ENCODE peak calls at places on chromosomes 6 and 20, in six cellular contexts. W is cardiac muscle cell, C is adrenal gland, O is small intestine, X is left ventricle myocardium inferior, K is BE2C. V is an unnamed sample. For H3K27me3 and H3K9me3, the result is how much of the 10 kb centered on the place peaks cover.

GRCh38 chr6:130946076-130946475 is 117.0 kb downstream of the EPB41L2 start:
- DNase-seq in W (no peak), C (no peak), O (no peak), X (no peak), K (no peak), V (no peak)

GRCh38 chr6:106913111-106913510 is 61.4 kb downstream of the CD24 start:
- DNase-seq in W (no peak), C (no peak), O (no peak), X (no peak), K (no peak), V (no peak)

GRCh38 chr6:73418081-73418741 is 23.6 kb downstream of the DDX43 start:
- DNase-seq in W (no peak), C (no peak), O (no peak), X (no peak), K (no peak), V (no peak)

GRCh38 chr6:20608371-20608770 is 74.1 kb downstream of the CDKAL1 start:
- DNase-seq in W (no peak), C (no peak), O (peak), X (no peak), K (no peak), V (no peak)

GRCh38 chr6:30480536-30481156 is 8.7 kb upstream of the HLA-E start:
- DNase-seq in W (no peak), C (no peak), O (no peak), X (no peak), K (no peak), V (no peak)

GRCh38 chr6:5085638-5086293 is 625 bp downstream of the PPP1R3G start:
- DNase-seq in W (peak), C (peak), O (no peak), X (peak), K (peak), V (peak)

GRCh38 chr6:10406556-10406955 is 8.3 kb downstream of the TFAP2A start:
- DNase-seq in W (no peak), C (no peak), O (no peak), X (no peak), K (no peak), V (no peak)

GRCh38 chr6:26309731-26310142 is 55.3 kb upstream of the BTN3A2 start:
- DNase-seq in W (no peak), C (no peak), O (no peak), X (no peak), K (no peak), V (no peak)

GRCh38 chr20:17860306-17861197 is 108.0 kb downstream of the SNX5 start:
- DNase-seq in W (no peak), C (no peak), O (no peak), X (no peak), K (no peak), V (peak)

GRCh38 chr6:3325210-3325609 is 66.5 kb downstream of the PSMG4 start:
- DNase-seq in W (no peak), C (peak), O (no peak), X (no peak), K (no peak), V (no peak)

GRCh38 chr20:5504061-5504739 is 187.4 kb upstream of the PROKR2 start:
- DNase-seq in W (no peak), C (peak), O (peak), X (peak), K (peak), V (peak)

GRCh38 chr20:63567382-63568169 is 6.5 kb downstream of the HELZ2 start:
- DNase-seq in W (no peak), C (no peak), O (no peak), X (no peak), K (no peak), V (peak)

GRCh38 chr20:44810391-44811149 is at the start of gene RIMS4:
- DNase-seq in W (peak), C (no peak), O (no peak), X (no peak), K (peak), V (no peak)

GRCh38 chr20:588476-588875 is 21.6 kb downstream of the TCF15 start:
- DNase-seq in W (no peak), C (no peak), O (no peak), X (no peak), K (no peak), V (no peak)

GRCh38 chr6:72580281-72580940 is 41.5 kb upstream of the KCNQ5 start:
- DNase-seq in W (peak), C (no peak), O (no peak), X (no peak), K (no peak), V (no peak)

GRCh38 chr6:145241039-145241438 is 494.3 kb downstream of the EPM2A start:
- DNase-seq in W (no peak), C (no peak), O (no peak), X (no peak), K (no peak), V (no peak)

GRCh38 chr6:165308926-165309731 is at the start of gene C6orf118:
- DNase-seq in W (peak), C (no peak), O (peak), X (peak), K (peak), V (no peak)

GRCh38 chr20:9689041-9689440 is 149.8 kb downstream of the PAK5 start:
- DNase-seq in W (no peak), C (no peak), O (no peak), X (no peak), K (no peak), V (no peak)

GRCh38 chr20:25247666-25248500 is at the start of gene PYGB:
- DNase-seq in W (peak), C (peak), O (peak), X (peak), K (peak), V (peak)

GRCh38 chr6:14290448-14291388 is 173.1 kb downstream of the CD83 start:
- DNase-seq in W (no peak), C (no peak), O (no peak), X (no peak), K (no peak), V (no peak)

GRCh38 chr6:87164004-87164403 is 8.6 kb downstream of the ZNF292 start:
- DNase-seq in W (no peak), C (no peak), O (no peak), X (no peak), K (no peak), V (no peak)

GRCh38 chr6:106098383-106099234 is 12.5 kb downstream of the PRDM1 start:
- DNase-seq in W (no peak), C (no peak), O (peak), X (no peak), K (no peak), V (peak)

GRCh38 chr6:135531954-135532490 is 34.5 kb upstream of the AHI1 start:
- DNase-seq in W (no peak), C (no peak), O (no peak), X (no peak), K (no peak), V (no peak)

GRCh38 chr6:121881974-121882667 is 446.7 kb downstream of the GJA1 start:
- DNase-seq in W (no peak), C (no peak), O (no peak), X (no peak), K (no peak), V (no peak)

GRCh38 chr6:79671605-79672266 is 40.6 kb downstream of the SH3BGRL2 start:
- DNase-seq in W (no peak), C (no peak), O (peak), X (peak), K (no peak), V (no peak)

GRCh38 chr20:49356676-49357075 is 78.8 kb upstream of the ZNFX1 start:
- DNase-seq in W (no peak), C (no peak), O (no peak), X (no peak), K (no peak), V (no peak)

GRCh38 chr6:7587631-7588100 is 2.3 kb upstream of the SNRNP48 start:
- DNase-seq in W (no peak), C (no peak), O (peak), X (no peak), K (no peak), V (no peak)

GRCh38 chr20:51378171-51378928 is 164.2 kb downstream of the NFATC2 start:
- DNase-seq in W (peak), C (no peak), O (no peak), X (no peak), K (no peak), V (no peak)

GRCh38 chr20:55597526-55597925 is 407.8 kb downstream of the CBLN4 start:
- DNase-seq in W (no peak), C (no peak), O (no peak), X (no peak), K (no peak), V (no peak)

GRCh38 chr6:3139090-3139903 is 18.0 kb downstream of the TUBB2A start:
- DNase-seq in W (no peak), C (peak), O (peak), X (peak), K (no peak), V (peak)

GRCh38 chr20:13995841-13996240 is 525 bp downstream of the MACROD2 start:
- DNase-seq in W (peak), C (peak), O (peak), X (peak), K (peak), V (peak)

GRCh38 chr20:7151666-7152065 is 384.2 kb downstream of the BMP2 start:
- DNase-seq in W (no peak), C (no peak), O (no peak), X (no peak), K (no peak), V (no peak)

GRCh38 chr6:16805190-16805860 is 44.1 kb upstream of the ATXN1 start:
- DNase-seq in W (peak), C (no peak), O (no peak), X (no peak), K (no peak), V (no peak)

GRCh38 chr6:156029296-156029985 is 573.8 kb upstream of the NOX3 start:
- DNase-seq in W (no peak), C (no peak), O (no peak), X (no peak), K (peak), V (no peak)

GRCh38 chr6:43749461-43749860 is 20.6 kb upstream of the VEGFA start:
- DNase-seq in W (no peak), C (no peak), O (no peak), X (no peak), K (no peak), V (peak)

GRCh38 chr6:16706029-16706428 is 55.2 kb downstream of the ATXN1 start:
- DNase-seq in W (no peak), C (no peak), O (peak), X (no peak), K (no peak), V (no peak)

GRCh38 chr20:41506192-41506915 is 111.8 kb downstream of the CHD6 start:
- DNase-seq in W (no peak), C (no peak), O (no peak), X (no peak), K (no peak), V (no peak)

GRCh38 chr20:41509316-41509715 is 108.9 kb downstream of the CHD6 start:
- DNase-seq in W (no peak), C (no peak), O (peak), X (no peak), K (no peak), V (no peak)

GRCh38 chr20:41509801-41510200 is 108.4 kb downstream of the CHD6 start:
- DNase-seq in W (no peak), C (no peak), O (peak), X (peak), K (no peak), V (peak)

GRCh38 chr20:41508335-41508734 is 109.8 kb downstream of the CHD6 start:
- DNase-seq in W (no peak), C (no peak), O (peak), X (no peak), K (no peak), V (no peak)

DNA sequence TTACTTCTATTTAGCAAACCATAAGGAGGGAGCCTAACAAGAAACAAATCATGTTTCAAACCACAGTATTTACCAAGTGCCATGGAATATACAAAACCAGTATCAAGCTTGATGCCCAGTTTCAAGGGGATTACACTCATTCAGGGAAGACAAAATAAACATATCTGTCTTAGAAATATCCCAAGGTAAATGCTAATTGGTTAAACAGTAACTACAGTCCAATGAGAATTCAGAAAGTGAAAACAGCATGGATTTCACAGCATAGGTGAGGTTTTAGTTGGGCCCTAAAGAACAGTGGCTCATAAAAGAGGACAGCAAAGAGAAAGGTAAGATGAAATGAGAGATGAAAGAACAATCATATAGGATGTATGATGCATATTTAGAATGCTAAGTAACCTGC is 110.3 kb downstream of the CHD6 start:
- DNase-seq in W (no peak), C (no peak), O (peak), X (no peak), K (no peak), V (no peak)
- H3K27me3 ChIP-seq in W (under half), C (under half), O (under half), X (under half), K (under half), V (under half)

GRCh38 chr6:86031713-86032112 is 389.0 kb upstream of the SYNCRIP start:
- DNase-seq in W (no peak), C (peak), O (no peak), X (no peak), K (no peak), V (peak)
- H3K9me3 ChIP-seq in W (under half), C (under half), O (under half), X (under half), K (under half), V (under half)

GRCh38 chr20:46010491-46011405 is 2.0 kb downstream of the MMP9 start:
- DNase-seq in W (no peak), C (no peak), O (no peak), X (no peak), K (no peak), V (no peak)
- H3K4me3 ChIP-seq in W (no peak), C (no peak), O (no peak), X (no peak), K (no peak), V (no peak)

DNA sequence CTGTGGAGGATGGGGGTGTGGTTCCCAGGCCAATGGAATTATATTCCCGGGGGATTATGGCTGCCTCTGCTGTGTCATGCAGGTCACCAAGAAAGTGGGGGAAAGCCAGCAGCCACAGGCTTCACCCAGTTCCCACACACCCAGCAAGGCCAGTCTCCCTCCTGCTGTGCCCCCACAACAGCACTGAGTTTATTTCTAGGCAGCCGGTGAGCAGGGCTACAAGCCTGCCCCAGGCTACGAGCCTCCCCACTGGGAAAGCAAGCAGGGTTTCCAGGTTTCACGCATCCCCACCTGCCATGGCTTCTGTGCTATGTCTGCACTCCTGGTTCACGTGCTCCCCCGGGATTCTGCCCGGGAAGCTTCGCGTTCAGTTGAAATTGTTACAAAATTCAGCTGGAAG is 72.6 kb downstream of the ERMARD start:
- DNase-seq in W (no peak), C (no peak), O (no peak), X (no peak), K (no peak), V (peak)
- H3K27me3 ChIP-seq in W (under half), C (under half), O (under half), X (under half), K (under half), V (under half)

GRCh38 chr6:170097505-170098427 is 193.1 kb downstream of the DLL1 start:
- DNase-seq in W (no peak), C (peak), O (no peak), X (no peak), K (no peak), V (peak)
- H3K9me3 ChIP-seq in W (under half), C (under half), O (under half), X (under half), K (under half), V (under half)

DNA sequence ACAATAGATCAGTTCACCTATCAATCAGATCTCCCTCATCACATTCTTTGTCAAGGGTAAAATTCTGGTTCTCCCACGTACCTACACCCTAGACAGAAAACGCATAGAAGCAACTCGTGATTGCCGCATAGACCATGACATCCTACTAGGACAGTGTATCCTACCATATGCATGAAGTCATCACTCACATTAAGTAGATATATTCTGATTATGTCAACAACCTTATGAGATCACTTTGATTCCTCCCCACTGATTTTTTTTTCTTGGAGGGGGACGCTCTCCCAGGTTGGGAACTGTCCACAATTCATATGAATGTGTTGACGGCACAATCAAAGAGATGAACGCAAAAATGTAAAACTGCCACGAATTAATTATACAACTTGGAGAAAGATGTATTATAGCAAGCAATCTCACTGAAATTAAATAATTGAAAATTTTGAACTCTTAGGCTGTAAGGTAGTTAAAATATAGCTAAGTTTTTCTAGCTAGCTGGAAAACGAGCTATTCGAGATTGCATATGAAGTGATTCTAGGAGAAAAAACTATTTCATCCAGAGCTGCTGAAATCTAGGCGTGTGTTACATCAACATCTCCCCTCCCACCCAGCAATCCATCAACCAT is 82.5 kb upstream of the CCDC28A start:
- DNase-seq in W (no peak), C (no peak), O (no peak), X (no peak), K (no peak), V (no peak)
- H3K4me3 ChIP-seq in W (no peak), C (no peak), O (no peak), X (peak), K (no peak), V (no peak)

DNA sequence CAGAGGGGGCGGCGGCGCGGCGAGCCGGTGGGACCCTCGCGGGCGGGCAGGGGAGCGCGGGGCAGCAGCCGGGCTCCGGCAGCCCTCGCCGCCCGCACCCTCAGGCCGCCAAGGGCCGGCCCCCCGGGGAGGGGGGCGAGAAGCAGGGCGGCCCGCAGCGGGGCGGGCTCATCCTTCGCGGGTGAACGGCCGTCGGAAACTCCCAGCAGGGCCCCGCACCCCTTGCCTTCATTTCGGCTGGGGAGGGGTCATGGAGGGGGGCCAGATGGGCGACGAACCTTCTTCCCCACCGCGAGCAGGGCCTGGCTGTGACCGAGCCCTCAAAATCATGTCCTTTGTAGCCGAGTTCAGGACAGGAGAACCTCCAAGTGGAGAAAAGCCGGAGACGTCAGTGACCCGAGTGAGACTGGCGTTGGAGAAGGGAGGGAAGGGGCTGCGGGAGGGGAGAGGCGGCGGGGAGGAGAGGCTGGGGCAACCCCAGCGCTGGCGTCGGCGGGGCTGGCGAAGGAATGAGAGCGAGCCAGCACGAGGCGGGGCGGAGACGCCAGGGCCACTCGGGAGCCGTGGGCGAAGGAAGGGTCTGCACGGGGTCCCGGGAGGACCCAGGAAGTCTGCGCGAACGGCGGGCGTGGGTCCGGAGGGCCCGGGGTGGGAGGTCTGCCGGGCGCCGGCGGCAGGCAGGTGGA is 596 bp upstream of the FOXC1 start:
- DNase-seq in W (peak), C (peak), O (no peak), X (no peak), K (peak), V (peak)
- H3K27me3 ChIP-seq in W (half or more), C (half or more), O (half or more), X (half or more), K (under half), V (under half)

GRCh38 chr6:35907750-35908149 is 13.1 kb downstream of the SRPK1 start:
- DNase-seq in W (no peak), C (no peak), O (no peak), X (no peak), K (no peak), V (no peak)
- H3K9me3 ChIP-seq in W (under half), C (under half), O (under half), X (under half), K (under half), V (under half)

V was measured in aorta.